ENCODE peak calls at places on chromosomes 7 and 10, in seven cellular contexts. One of them, this sample, is unnamed.
A peak's percentile ranks its signal among the peaks of the same experiment; 100 is the strongest.

GRCh38 chr7:101258243-101258731 is 13.4 kb upstream of the FIS1 start:
- DNase-seq in CD8-positive, alpha-beta memory T cell: no peak
- DNase-seq in AG20443: no peak
- DNase-seq in Daoy: no peak
- DNase-seq in activated effector memory CD4-positive, alpha-beta T cell treated with anti-CD3 and anti-CD28 coated beads, Interleukin-2, amount 50 U/mL, for 16 hours: no peak
- DNase-seq in fibroblast of lung: peak; percentile 18
- DNase-seq in fibroblast of the conjunctiva: no peak
- DNase-seq in this sample: no peak

GRCh38 chr7:71286924-71287323 is 155.0 kb downstream of the GALNT17 start:
- DNase-seq in CD8-positive, alpha-beta memory T cell: no peak
- DNase-seq in fibroblast of lung: no peak
- DNase-seq in fibroblast of the conjunctiva: no peak
- DNase-seq in activated effector memory CD4-positive, alpha-beta T cell treated with anti-CD3 and anti-CD28 coated beads, Interleukin-2, amount 50 U/mL, for 16 hours: no peak
- DNase-seq in AG20443: no peak
- DNase-seq in Daoy: no peak
- DNase-seq in this sample: no peak

GRCh38 chr7:158065340-158065739 is 522.3 kb downstream of the PTPRN2 start:
- DNase-seq in fibroblast of lung: no peak
- DNase-seq in Daoy: no peak
- DNase-seq in AG20443: no peak
- DNase-seq in activated effector memory CD4-positive, alpha-beta T cell treated with anti-CD3 and anti-CD28 coated beads, Interleukin-2, amount 50 U/mL, for 16 hours: no peak
- DNase-seq in fibroblast of the conjunctiva: no peak
- DNase-seq in CD8-positive, alpha-beta memory T cell: no peak
- DNase-seq in this sample: no peak

GRCh38 chr10:15344876-15345285 is 26.2 kb downstream of the FAM171A1 start:
- DNase-seq in fibroblast of lung: peak; percentile 80
- DNase-seq in Daoy: peak; percentile 37
- DNase-seq in CD8-positive, alpha-beta memory T cell: no peak
- DNase-seq in fibroblast of the conjunctiva: peak; percentile 8
- DNase-seq in AG20443: no peak
- DNase-seq in activated effector memory CD4-positive, alpha-beta T cell treated with anti-CD3 and anti-CD28 coated beads, Interleukin-2, amount 50 U/mL, for 16 hours: no peak
- DNase-seq in this sample: peak; percentile 79

GRCh38 chr10:124279298-124279697 is 139.4 kb downstream of the OAT start:
- DNase-seq in fibroblast of lung: no peak
- DNase-seq in fibroblast of the conjunctiva: no peak
- DNase-seq in CD8-positive, alpha-beta memory T cell: no peak
- DNase-seq in activated effector memory CD4-positive, alpha-beta T cell treated with anti-CD3 and anti-CD28 coated beads, Interleukin-2, amount 50 U/mL, for 16 hours: no peak
- DNase-seq in Daoy: no peak
- DNase-seq in AG20443: no peak
- DNase-seq in this sample: no peak

GRCh38 chr10:104254493-104255243 is at the start of gene GSTO1:
- DNase-seq in AG20443: peak; percentile 87
- DNase-seq in fibroblast of lung: peak; percentile 77
- DNase-seq in CD8-positive, alpha-beta memory T cell: peak; percentile 47
- DNase-seq in Daoy: peak; percentile 84
- DNase-seq in fibroblast of the conjunctiva: peak; percentile 45
- DNase-seq in activated effector memory CD4-positive, alpha-beta T cell treated with anti-CD3 and anti-CD28 coated beads, Interleukin-2, amount 50 U/mL, for 16 hours: peak; percentile 84
- DNase-seq in this sample: peak; percentile 59

GRCh38 chr7:148334959-148335577 is 255.5 kb upstream of the C7orf33 start:
- DNase-seq in fibroblast of the conjunctiva: peak; percentile 27
- DNase-seq in fibroblast of lung: no peak
- DNase-seq in AG20443: peak; percentile 15
- DNase-seq in activated effector memory CD4-positive, alpha-beta T cell treated with anti-CD3 and anti-CD28 coated beads, Interleukin-2, amount 50 U/mL, for 16 hours: no peak
- DNase-seq in Daoy: peak; percentile 97
- DNase-seq in CD8-positive, alpha-beta memory T cell: no peak
- DNase-seq in this sample: peak; percentile 93

GRCh38 chr10:45008524-45009161 is 7.9 kb downstream of the ZNF22 start:
- DNase-seq in Daoy: peak; percentile 74
- DNase-seq in fibroblast of the conjunctiva: peak; percentile 84
- DNase-seq in AG20443: peak; percentile 78
- DNase-seq in fibroblast of lung: peak; percentile 93
- DNase-seq in activated effector memory CD4-positive, alpha-beta T cell treated with anti-CD3 and anti-CD28 coated beads, Interleukin-2, amount 50 U/mL, for 16 hours: no peak
- DNase-seq in CD8-positive, alpha-beta memory T cell: no peak
- DNase-seq in this sample: peak; percentile 89

GRCh38 chr7:1839701-1840100 is 169.6 kb downstream of the ELFN1 start:
- DNase-seq in activated effector memory CD4-positive, alpha-beta T cell treated with anti-CD3 and anti-CD28 coated beads, Interleukin-2, amount 50 U/mL, for 16 hours: peak; percentile 41
- DNase-seq in CD8-positive, alpha-beta memory T cell: no peak
- DNase-seq in Daoy: no peak
- DNase-seq in fibroblast of lung: no peak
- DNase-seq in AG20443: no peak
- DNase-seq in fibroblast of the conjunctiva: no peak
- DNase-seq in this sample: no peak

GRCh38 chr10:625335-625699 is 64.2 kb downstream of the DIP2C start:
- DNase-seq in AG20443: no peak
- DNase-seq in activated effector memory CD4-positive, alpha-beta T cell treated with anti-CD3 and anti-CD28 coated beads, Interleukin-2, amount 50 U/mL, for 16 hours: no peak
- DNase-seq in CD8-positive, alpha-beta memory T cell: no peak
- DNase-seq in fibroblast of lung: no peak
- DNase-seq in Daoy: peak; percentile 23
- DNase-seq in fibroblast of the conjunctiva: no peak
- DNase-seq in this sample: no peak

GRCh38 chr10:12579954-12580858 is 230.9 kb downstream of the CAMK1D start:
- DNase-seq in fibroblast of the conjunctiva: no peak
- DNase-seq in AG20443: no peak
- DNase-seq in Daoy: no peak
- DNase-seq in fibroblast of lung: no peak
- DNase-seq in activated effector memory CD4-positive, alpha-beta T cell treated with anti-CD3 and anti-CD28 coated beads, Interleukin-2, amount 50 U/mL, for 16 hours: no peak
- DNase-seq in CD8-positive, alpha-beta memory T cell: no peak
- DNase-seq in this sample: peak; percentile 47

This sample was measured in astrocyte of the spinal cord.